ENCODE peak calls at places on chromosome 1, in seven cellular contexts. A is coronary artery, O is A673, C is nephron progenitor cell, I is esophagus squamous epithelium, S is AG09319, G is psoas muscle. F is an unnamed sample.
A peak's percentile ranks its signal among the peaks of the same experiment; 100 is the strongest.

GRCh38 chr1:1881727-1882126 is 9.2 kb downstream of the GNB1 start:
- DNase-seq in A (no peak), O (no peak), C (no peak), I (no peak), S (no peak), G (peak; percentile 18), F (no peak)

GRCh38 chr1:31409946-31410858 is 2.8 kb upstream of the SERINC2 start:
- DNase-seq in A (no peak), O (no peak), C (no peak), I (no peak), S (no peak), G (no peak), F (no peak)

GRCh38 chr1:30009720-30010119 is 713.7 kb downstream of the MATN1 start:
- DNase-seq in A (no peak), O (no peak), C (no peak), I (no peak), S (no peak), G (no peak), F (no peak)

GRCh38 chr1:55089683-55090082 is 50.3 kb downstream of the PCSK9 start:
- DNase-seq in A (no peak), O (no peak), C (no peak), I (no peak), S (no peak), G (no peak), F (no peak)

GRCh38 chr1:35499652-35500176 is 57.5 kb downstream of the KIAA0319L start:
- DNase-seq in A (no peak), O (no peak), C (no peak), I (no peak), S (no peak), G (no peak), F (no peak)

GRCh38 chr1:5596651-5597050 is 395.6 kb downstream of the NPHP4 start:
- DNase-seq in A (peak; percentile 67), O (no peak), C (no peak), I (no peak), S (no peak), G (no peak), F (no peak)

GRCh38 chr1:61079276-61079897 is 3.0 kb upstream of the NFIA start:
- DNase-seq in A (no peak), O (peak; percentile 71), C (no peak), I (no peak), S (no peak), G (no peak), F (no peak)

GRCh38 chr1:218778731-218779130 is 394.9 kb upstream of the LYPLAL1 start:
- DNase-seq in A (no peak), O (peak; percentile 7), C (no peak), I (no peak), S (no peak), G (no peak), F (no peak)

GRCh38 chr1:210089848-210090247 is 142.7 kb upstream of the SERTAD4 start:
- DNase-seq in A (no peak), O (peak; percentile 14), C (no peak), I (no peak), S (no peak), G (no peak), F (no peak)

GRCh38 chr1:99469641-99470040 is 176.3 kb upstream of the PALMD start:
- DNase-seq in A (no peak), O (no peak), C (no peak), I (no peak), S (no peak), G (no peak), F (no peak)

GRCh38 chr1:154998201-154998780 is 4.3 kb upstream of the ZBTB7B start:
- DNase-seq in A (no peak), O (no peak), C (no peak), I (no peak), S (no peak), G (peak; percentile 48), F (no peak)
- TF ChIP-seq CTCF in A (no peak), O (no peak), C (no peak), I (no peak), S (no peak), G (peak; percentile 22), F (peak; percentile 7)

DNA sequence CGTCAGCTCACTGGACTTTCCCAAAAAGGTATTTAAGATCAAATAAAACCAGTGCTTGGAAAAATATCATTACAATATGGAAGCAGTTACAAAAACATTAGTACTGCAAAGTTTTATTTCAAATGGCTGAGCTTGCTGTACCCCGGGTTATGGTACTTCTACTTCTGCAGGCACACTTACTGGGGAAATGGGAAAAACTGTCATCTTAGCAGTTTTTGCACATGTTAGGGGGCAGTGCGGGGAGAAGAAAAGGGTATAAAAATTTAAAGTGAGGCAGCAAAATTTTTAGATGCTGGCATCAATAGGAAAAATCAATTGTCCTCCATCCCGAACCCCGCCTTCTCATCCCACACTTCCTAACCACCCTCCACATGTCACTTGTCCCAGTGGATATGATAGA is 133.4 kb downstream of the ATG4C start:
- DNase-seq in A (no peak), O (no peak), C (no peak), I (no peak), S (no peak), G (no peak), F (no peak)
- TF ChIP-seq CTCF in A (no peak), O (no peak), C (no peak), I (no peak), S (no peak), G (no peak), F (no peak)

GRCh38 chr1:163537809-163538208 is 216.1 kb downstream of the NUF2 start:
- DNase-seq in A (no peak), O (peak; percentile 85), C (no peak), I (no peak), S (no peak), G (no peak), F (no peak)

GRCh38 chr1:163531345-163531744 is 209.6 kb downstream of the NUF2 start:
- DNase-seq in A (no peak), O (no peak), C (no peak), I (no peak), S (no peak), G (no peak), F (no peak)

GRCh38 chr1:163535401-163535800 is 213.6 kb downstream of the NUF2 start:
- DNase-seq in A (no peak), O (no peak), C (no peak), I (no peak), S (no peak), G (no peak), F (no peak)

GRCh38 chr1:163538682-163539081 is 216.9 kb downstream of the NUF2 start:
- DNase-seq in A (no peak), O (no peak), C (no peak), I (no peak), S (no peak), G (no peak), F (no peak)

GRCh38 chr1:163535807-163536206 is 214.1 kb downstream of the NUF2 start:
- DNase-seq in A (no peak), O (peak; percentile 80), C (no peak), I (no peak), S (peak; percentile 11), G (no peak), F (no peak)
- TF ChIP-seq CTCF in A (no peak), O (peak; percentile 83), C (peak; percentile 36), I (peak; percentile 23), S (peak; percentile 49), G (peak; percentile 21), F (no peak)

DNA sequence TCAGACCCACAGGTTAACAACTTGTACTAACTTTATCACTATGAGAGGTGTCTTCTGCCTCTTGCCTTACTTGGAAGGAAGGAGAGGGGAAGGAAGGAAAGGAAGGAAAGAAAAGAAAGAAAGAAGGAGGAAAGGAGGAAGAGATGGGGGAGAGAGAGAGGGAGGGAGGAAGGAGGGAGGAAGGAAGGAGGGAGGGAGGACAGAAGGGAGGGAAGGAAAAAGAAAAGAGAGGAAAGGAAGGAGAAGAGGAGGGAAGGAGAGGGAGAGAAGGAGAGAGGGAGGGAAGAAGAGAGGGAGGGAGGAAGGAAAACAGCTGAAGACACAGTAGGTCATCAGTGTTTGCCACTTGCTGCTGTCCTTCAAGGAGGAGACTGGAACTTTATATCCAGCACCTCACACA is 5.3 kb upstream of the SIPA1L2 start:
- DNase-seq in A (no peak), O (no peak), C (no peak), I (no peak), S (no peak), G (no peak), F (no peak)
- TF ChIP-seq CTCF in A (no peak), O (no peak), C (no peak), I (no peak), S (no peak), G (no peak), F (no peak)

GRCh38 chr1:223304931-223305330 is 59.0 kb downstream of the SUSD4 start:
- DNase-seq in A (no peak), O (no peak), C (no peak), I (no peak), S (no peak), G (no peak), F (no peak)
- TF ChIP-seq CTCF in A (no peak), O (no peak), C (no peak), I (no peak), S (no peak), G (no peak), F (no peak)

F was measured in GM20000.